ENCODE peak calls at places on chromosomes 1 and 21, in seven cellular contexts. R is H4, Y is mammary epithelial cell, L is fibroblast of lung, I is GM23248, U is HTR-8/SVneo, W is tibial nerve. B is an unnamed sample.

GRCh38 chr1:18828224-18828623 is 31.2 kb downstream of the TAS1R2 start:
- DNase-seq in R (no peak), Y (no peak), L (no peak), I (no peak), U (no peak), W (no peak), B (no peak)

GRCh38 chr21:38376693-38377092 is 119.9 kb downstream of the KCNJ15 start:
- DNase-seq in R (no peak), Y (no peak), L (no peak), I (no peak), U (no peak), W (no peak), B (no peak)

GRCh38 chr1:41917835-41918449 is 780 bp downstream of the HIVEP3 start:
- DNase-seq in R (no peak), Y (peak), L (peak), I (peak), U (no peak), W (no peak), B (peak)

GRCh38 chr1:182404764-182405163 is 4.3 kb upstream of the TEDDM1 start:
- DNase-seq in R (no peak), Y (no peak), L (no peak), I (no peak), U (no peak), W (no peak), B (no peak)

GRCh38 chr1:103953386-103953785 is 203.7 kb downstream of the AMY1C start:
- DNase-seq in R (no peak), Y (peak), L (no peak), I (no peak), U (no peak), W (no peak), B (no peak)

GRCh38 chr1:26686795-26687194 is 9.0 kb upstream of the ARID1A start:
- DNase-seq in R (no peak), Y (no peak), L (peak), I (no peak), U (no peak), W (no peak), B (no peak)

GRCh38 chr1:110083453-110084225 is 13.2 kb upstream of the ALX3 start:
- DNase-seq in R (no peak), Y (no peak), L (peak), I (peak), U (no peak), W (peak), B (peak)

GRCh38 chr1:90881034-90881433 is 140.8 kb downstream of the ZNF644 start:
- DNase-seq in R (no peak), Y (no peak), L (no peak), I (no peak), U (no peak), W (no peak), B (no peak)

GRCh38 chr1:235721982-235722381 is 72.4 kb upstream of the GNG4 start:
- DNase-seq in R (no peak), Y (no peak), L (no peak), I (no peak), U (no peak), W (no peak), B (no peak)

GRCh38 chr1:170533331-170533730 is 1.4 kb downstream of the GORAB start:
- DNase-seq in R (no peak), Y (no peak), L (peak), I (peak), U (no peak), W (no peak), B (no peak)

GRCh38 chr21:24594082-24594481 is 1013.2 kb downstream of the MRPL39 start:
- DNase-seq in R (peak), Y (no peak), L (no peak), I (no peak), U (no peak), W (no peak), B (no peak)

GRCh38 chr1:154869351-154870116 is 547 bp downstream of the KCNN3 start:
- DNase-seq in R (no peak), Y (no peak), L (peak), I (peak), U (no peak), W (peak), B (no peak)

GRCh38 chr21:18477059-18477458 is 73.5 kb upstream of the TMPRSS15 start:
- DNase-seq in R (no peak), Y (no peak), L (no peak), I (no peak), U (no peak), W (no peak), B (no peak)